ENCODE peak calls at places on chromosome 7, in nine cellular contexts. One of them, this sample, is unnamed.

GRCh38 chr7:53050433-53050832 is 15.0 kb downstream of the POM121L12 start:
- DNase-seq in astrocyte of the spinal cord: no peak
- DNase-seq in fibroblast of mammary gland: no peak
- DNase-seq in mammary epithelial cell: no peak
- DNase-seq in Panc1: no peak
- DNase-seq in cardiac fibroblast: no peak
- DNase-seq in HepG2: no peak
- DNase-seq in IMR-90: no peak
- DNase-seq in adipocyte: no peak
- DNase-seq in this sample: no peak

GRCh38 chr7:157829491-157829890 is 492.7 kb downstream of the DNAJB6 start:
- DNase-seq in HepG2: no peak
- DNase-seq in cardiac fibroblast: no peak
- DNase-seq in adipocyte: no peak
- DNase-seq in fibroblast of mammary gland: no peak
- DNase-seq in mammary epithelial cell: no peak
- DNase-seq in Panc1: no peak
- DNase-seq in IMR-90: no peak
- DNase-seq in astrocyte of the spinal cord: no peak
- DNase-seq in this sample: no peak

GRCh38 chr7:80500325-80500724 is 11.5 kb downstream of the GNAT3 start:
- DNase-seq in fibroblast of mammary gland: no peak
- DNase-seq in cardiac fibroblast: no peak
- DNase-seq in astrocyte of the spinal cord: no peak
- DNase-seq in Panc1: no peak
- DNase-seq in adipocyte: no peak
- DNase-seq in HepG2: no peak
- DNase-seq in mammary epithelial cell: no peak
- DNase-seq in IMR-90: no peak
- DNase-seq in this sample: no peak

GRCh38 chr7:29282819-29283414 is 88.3 kb downstream of the CHN2 start:
- DNase-seq in HepG2: no peak
- DNase-seq in mammary epithelial cell: no peak
- DNase-seq in Panc1: no peak
- DNase-seq in astrocyte of the spinal cord: no peak
- DNase-seq in adipocyte: no peak
- DNase-seq in fibroblast of mammary gland: no peak
- DNase-seq in IMR-90: no peak
- DNase-seq in cardiac fibroblast: no peak
- DNase-seq in this sample: peak; percentile 35

GRCh38 chr7:42400961-42401360 is 164.0 kb upstream of the GLI3 start:
- DNase-seq in fibroblast of mammary gland: no peak
- DNase-seq in adipocyte: no peak
- DNase-seq in HepG2: no peak
- DNase-seq in astrocyte of the spinal cord: no peak
- DNase-seq in cardiac fibroblast: no peak
- DNase-seq in IMR-90: no peak
- DNase-seq in Panc1: no peak
- DNase-seq in mammary epithelial cell: no peak
- DNase-seq in this sample: no peak

GRCh38 chr7:111086532-111086931 is 4.4 kb upstream of the LRRN3 start:
- DNase-seq in astrocyte of the spinal cord: no peak
- DNase-seq in IMR-90: peak; percentile 16
- DNase-seq in mammary epithelial cell: no peak
- DNase-seq in cardiac fibroblast: no peak
- DNase-seq in Panc1: no peak
- DNase-seq in HepG2: no peak
- DNase-seq in adipocyte: no peak
- DNase-seq in fibroblast of mammary gland: no peak
- DNase-seq in this sample: no peak

GRCh38 chr7:95927781-95928180 is 155.4 kb downstream of the DYNC1I1 start:
- DNase-seq in HepG2: no peak
- DNase-seq in adipocyte: no peak
- DNase-seq in Panc1: no peak
- DNase-seq in fibroblast of mammary gland: no peak
- DNase-seq in mammary epithelial cell: no peak
- DNase-seq in astrocyte of the spinal cord: no peak
- DNase-seq in cardiac fibroblast: no peak
- DNase-seq in IMR-90: no peak
- DNase-seq in this sample: no peak

GRCh38 chr7:128197586-128197985 is 43.5 kb upstream of the LEP start:
- DNase-seq in fibroblast of mammary gland: no peak
- DNase-seq in Panc1: no peak
- DNase-seq in astrocyte of the spinal cord: no peak
- DNase-seq in adipocyte: peak; percentile 10
- DNase-seq in IMR-90: peak; percentile 8
- DNase-seq in mammary epithelial cell: no peak
- DNase-seq in cardiac fibroblast: no peak
- DNase-seq in HepG2: no peak
- DNase-seq in this sample: no peak

GRCh38 chr7:28778781-28779180 is 179.3 kb downstream of the TRIL start:
- DNase-seq in fibroblast of mammary gland: peak; percentile 79
- DNase-seq in HepG2: no peak
- DNase-seq in adipocyte: no peak
- DNase-seq in cardiac fibroblast: peak; percentile 66
- DNase-seq in mammary epithelial cell: no peak
- DNase-seq in IMR-90: peak; percentile 41
- DNase-seq in astrocyte of the spinal cord: no peak
- DNase-seq in Panc1: no peak
- DNase-seq in this sample: no peak

GRCh38 chr7:159113056-159113455 is 31.6 kb downstream of the VIPR2 start:
- DNase-seq in Panc1: no peak
- DNase-seq in astrocyte of the spinal cord: no peak
- DNase-seq in mammary epithelial cell: no peak
- DNase-seq in fibroblast of mammary gland: no peak
- DNase-seq in cardiac fibroblast: no peak
- DNase-seq in HepG2: no peak
- DNase-seq in IMR-90: no peak
- DNase-seq in adipocyte: no peak
- DNase-seq in this sample: no peak

GRCh38 chr7:130458256-130458655 is 17.4 kb upstream of the CEP41 start:
- DNase-seq in adipocyte: no peak
- DNase-seq in mammary epithelial cell: no peak
- DNase-seq in cardiac fibroblast: no peak
- DNase-seq in IMR-90: no peak
- DNase-seq in astrocyte of the spinal cord: no peak
- DNase-seq in fibroblast of mammary gland: no peak
- DNase-seq in Panc1: no peak
- DNase-seq in HepG2: no peak
- DNase-seq in this sample: no peak
- H3K4me3 ChIP-seq in adipocyte: no peak overlapping the region
- H3K4me3 ChIP-seq in mammary epithelial cell: no peak overlapping the region
- H3K4me3 ChIP-seq in cardiac fibroblast: no peak overlapping the region
- H3K4me3 ChIP-seq in IMR-90: no peak overlapping the region
- H3K4me3 ChIP-seq in astrocyte of the spinal cord: no peak overlapping the region
- H3K4me3 ChIP-seq in fibroblast of mammary gland: no peak overlapping the region
- H3K4me3 ChIP-seq in Panc1: no peak overlapping the region
- H3K4me3 ChIP-seq in HepG2: no peak overlapping the region
- H3K4me3 ChIP-seq in this sample: no peak overlapping the region

GRCh38 chr7:155372782-155373358 is 75.2 kb downstream of the INSIG1 start:
- DNase-seq in Panc1: no peak
- DNase-seq in cardiac fibroblast: no peak
- DNase-seq in astrocyte of the spinal cord: no peak
- DNase-seq in mammary epithelial cell: no peak
- DNase-seq in HepG2: no peak
- DNase-seq in fibroblast of mammary gland: no peak
- DNase-seq in adipocyte: no peak
- DNase-seq in IMR-90: no peak
- DNase-seq in this sample: no peak

GRCh38 chr7:155374276-155375252 is 76.9 kb downstream of the INSIG1 start:
- DNase-seq in Panc1: no peak
- DNase-seq in cardiac fibroblast: no peak
- DNase-seq in adipocyte: no peak
- DNase-seq in IMR-90: no peak
- DNase-seq in fibroblast of mammary gland: no peak
- DNase-seq in HepG2: no peak
- DNase-seq in astrocyte of the spinal cord: no peak
- DNase-seq in mammary epithelial cell: no peak
- DNase-seq in this sample: no peak

GRCh38 chr7:155371884-155372781 is 74.5 kb downstream of the INSIG1 start:
- DNase-seq in adipocyte: no peak
- DNase-seq in IMR-90: no peak
- DNase-seq in Panc1: no peak
- DNase-seq in HepG2: no peak
- DNase-seq in fibroblast of mammary gland: no peak
- DNase-seq in cardiac fibroblast: no peak
- DNase-seq in astrocyte of the spinal cord: no peak
- DNase-seq in mammary epithelial cell: peak; percentile 18
- DNase-seq in this sample: no peak

GRCh38 chr7:155375337-155376277 is 77.9 kb downstream of the INSIG1 start:
- DNase-seq in fibroblast of mammary gland: no peak
- DNase-seq in astrocyte of the spinal cord: no peak
- DNase-seq in cardiac fibroblast: peak; percentile 20
- DNase-seq in mammary epithelial cell: no peak
- DNase-seq in HepG2: no peak
- DNase-seq in adipocyte: no peak
- DNase-seq in Panc1: no peak
- DNase-seq in IMR-90: no peak
- DNase-seq in this sample: no peak

GRCh38 chr7:155373359-155374273 is 75.9 kb downstream of the INSIG1 start:
- DNase-seq in adipocyte: peak; percentile 15
- DNase-seq in fibroblast of mammary gland: no peak
- DNase-seq in IMR-90: peak; percentile 4
- DNase-seq in mammary epithelial cell: no peak
- DNase-seq in HepG2: no peak
- DNase-seq in astrocyte of the spinal cord: peak; percentile 10
- DNase-seq in cardiac fibroblast: no peak
- DNase-seq in Panc1: no peak
- DNase-seq in this sample: no peak
- H3K4me3 ChIP-seq in adipocyte: peak overlapping the region; percentile 53
- H3K4me3 ChIP-seq in fibroblast of mammary gland: no peak overlapping the region
- H3K4me3 ChIP-seq in IMR-90: peak overlapping the region; percentile 16
- H3K4me3 ChIP-seq in mammary epithelial cell: no peak overlapping the region
- H3K4me3 ChIP-seq in HepG2: no peak overlapping the region
- H3K4me3 ChIP-seq in astrocyte of the spinal cord: no peak overlapping the region
- H3K4me3 ChIP-seq in cardiac fibroblast: peak overlapping the region; percentile 17
- H3K4me3 ChIP-seq in Panc1: peak overlapping the region; percentile 27
- H3K4me3 ChIP-seq in this sample: peak overlapping the region; percentile 27

GRCh38 chr7:5064391-5065106 is 18.9 kb downstream of the RBAK start:
- DNase-seq in IMR-90: no peak
- DNase-seq in fibroblast of mammary gland: peak; percentile 32
- DNase-seq in Panc1: no peak
- DNase-seq in adipocyte: no peak
- DNase-seq in mammary epithelial cell: no peak
- DNase-seq in astrocyte of the spinal cord: peak; percentile 30
- DNase-seq in HepG2: no peak
- DNase-seq in cardiac fibroblast: peak; percentile 18
- DNase-seq in this sample: no peak
- H3K4me3 ChIP-seq in IMR-90: no peak overlapping the region
- H3K4me3 ChIP-seq in fibroblast of mammary gland: no peak overlapping the region
- H3K4me3 ChIP-seq in Panc1: no peak overlapping the region
- H3K4me3 ChIP-seq in adipocyte: peak overlapping the region; percentile 72
- H3K4me3 ChIP-seq in mammary epithelial cell: no peak overlapping the region
- H3K4me3 ChIP-seq in astrocyte of the spinal cord: no peak overlapping the region
- H3K4me3 ChIP-seq in HepG2: no peak overlapping the region
- H3K4me3 ChIP-seq in cardiac fibroblast: no peak overlapping the region
- H3K4me3 ChIP-seq in this sample: no peak overlapping the region

GRCh38 chr7:100967292-100967863 is 2.0 kb upstream of the MUC12 start:
- DNase-seq in HepG2: no peak
- DNase-seq in adipocyte: no peak
- DNase-seq in cardiac fibroblast: no peak
- DNase-seq in astrocyte of the spinal cord: no peak
- DNase-seq in mammary epithelial cell: no peak
- DNase-seq in Panc1: no peak
- DNase-seq in fibroblast of mammary gland: no peak
- DNase-seq in IMR-90: no peak
- DNase-seq in this sample: no peak

GRCh38 chr7:100968031-100968430 is 1.3 kb upstream of the MUC12 start:
- DNase-seq in IMR-90: no peak
- DNase-seq in fibroblast of mammary gland: no peak
- DNase-seq in cardiac fibroblast: no peak
- DNase-seq in adipocyte: no peak
- DNase-seq in mammary epithelial cell: no peak
- DNase-seq in HepG2: no peak
- DNase-seq in Panc1: no peak
- DNase-seq in astrocyte of the spinal cord: no peak
- DNase-seq in this sample: no peak

GRCh38 chr7:100965051-100965722 is 4.2 kb upstream of the MUC12 start:
- DNase-seq in astrocyte of the spinal cord: no peak
- DNase-seq in HepG2: no peak
- DNase-seq in Panc1: no peak
- DNase-seq in adipocyte: no peak
- DNase-seq in IMR-90: no peak
- DNase-seq in fibroblast of mammary gland: no peak
- DNase-seq in mammary epithelial cell: no peak
- DNase-seq in cardiac fibroblast: no peak
- DNase-seq in this sample: no peak

GRCh38 chr7:100965723-100966541 is 3.4 kb upstream of the MUC12 start:
- DNase-seq in fibroblast of mammary gland: peak; percentile 46
- DNase-seq in HepG2: peak; percentile 57
- DNase-seq in mammary epithelial cell: peak; percentile 74
- DNase-seq in cardiac fibroblast: peak; percentile 59
- DNase-seq in Panc1: no peak
- DNase-seq in astrocyte of the spinal cord: peak; percentile 24
- DNase-seq in IMR-90: no peak
- DNase-seq in adipocyte: peak; percentile 76
- DNase-seq in this sample: peak; percentile 99

GRCh38 chr7:100966542-100967291 is 2.6 kb upstream of the MUC12 start:
- DNase-seq in Panc1: no peak
- DNase-seq in astrocyte of the spinal cord: no peak
- DNase-seq in fibroblast of mammary gland: no peak
- DNase-seq in adipocyte: no peak
- DNase-seq in HepG2: no peak
- DNase-seq in IMR-90: no peak
- DNase-seq in mammary epithelial cell: no peak
- DNase-seq in cardiac fibroblast: no peak
- DNase-seq in this sample: no peak
- H3K4me3 ChIP-seq in Panc1: peak overlapping the region; percentile 53
- H3K4me3 ChIP-seq in astrocyte of the spinal cord: no peak overlapping the region
- H3K4me3 ChIP-seq in fibroblast of mammary gland: no peak overlapping the region
- H3K4me3 ChIP-seq in adipocyte: no peak overlapping the region
- H3K4me3 ChIP-seq in HepG2: no peak overlapping the region
- H3K4me3 ChIP-seq in IMR-90: no peak overlapping the region
- H3K4me3 ChIP-seq in mammary epithelial cell: no peak overlapping the region
- H3K4me3 ChIP-seq in cardiac fibroblast: peak overlapping the region; percentile 2
- H3K4me3 ChIP-seq in this sample: peak overlapping the region; percentile 62

DNA sequence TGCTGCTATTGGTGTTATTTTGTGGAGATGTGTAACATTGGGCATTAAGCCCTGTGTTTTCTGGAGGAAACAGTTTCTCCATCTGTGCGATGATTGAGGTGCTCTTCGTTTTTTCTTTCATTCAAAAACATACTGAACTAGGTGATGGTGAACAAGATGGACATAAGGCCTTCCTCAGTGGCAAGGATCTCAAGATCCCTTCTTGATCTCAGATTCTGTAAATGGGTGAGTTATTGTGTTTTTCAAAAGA is 759 bp upstream of the ELAPOR2 start:
- DNase-seq in adipocyte: no peak
- DNase-seq in IMR-90: no peak
- DNase-seq in astrocyte of the spinal cord: no peak
- DNase-seq in fibroblast of mammary gland: no peak
- DNase-seq in HepG2: no peak
- DNase-seq in Panc1: no peak
- DNase-seq in cardiac fibroblast: no peak
- DNase-seq in mammary epithelial cell: no peak
- DNase-seq in this sample: no peak
- H3K4me3 ChIP-seq in adipocyte: peak overlapping the region; percentile 93
- H3K4me3 ChIP-seq in IMR-90: no peak overlapping the region
- H3K4me3 ChIP-seq in astrocyte of the spinal cord: no peak overlapping the region
- H3K4me3 ChIP-seq in fibroblast of mammary gland: no peak overlapping the region
- H3K4me3 ChIP-seq in HepG2: peak overlapping the region; percentile 53
- H3K4me3 ChIP-seq in Panc1: peak overlapping the region; percentile 61
- H3K4me3 ChIP-seq in cardiac fibroblast: no peak overlapping the region
- H3K4me3 ChIP-seq in mammary epithelial cell: no peak overlapping the region
- H3K4me3 ChIP-seq in this sample: peak overlapping the region; percentile 55

This sample was measured in Peyer's patch.